ENCODE peak calls at places on chromosome 10, in seven cellular contexts. T, Y, J, N, Q, A and M are unnamed samples.

GRCh38 chr10:18737236-18737635 is 78.0 kb downstream of the ARL5B start:
- DNase-seq in T (no peak), Y (no peak), J (no peak), N (no peak), Q (no peak), A (no peak), M (no peak)

GRCh38 chr10:68721673-68721963 is 579 bp downstream of the CCAR1 start:
- DNase-seq in T (no peak), Y (no peak), J (no peak), N (no peak), Q (no peak), A (no peak), M (no peak)

GRCh38 chr10:546971-547590 is 142.4 kb downstream of the DIP2C start:
- DNase-seq in T (no peak), Y (peak; percentile 13), J (peak; percentile 60), N (no peak), Q (peak; percentile 72), A (no peak), M (no peak)

GRCh38 chr10:26386800-26387199 is 51.3 kb upstream of the APBB1IP start:
- DNase-seq in T (no peak), Y (no peak), J (no peak), N (no peak), Q (no peak), A (no peak), M (no peak)

GRCh38 chr10:91798736-91799579 is 732 bp downstream of the TNKS2 start:
- DNase-seq in T (peak; percentile 56), Y (peak; percentile 37), J (peak; percentile 64), N (peak; percentile 79), Q (peak; percentile 79), A (peak; percentile 46), M (no peak)

GRCh38 chr10:126259883-126260282 is 128.4 kb downstream of the ADAM12 start:
- DNase-seq in T (no peak), Y (no peak), J (no peak), N (no peak), Q (peak; percentile 22), A (no peak), M (no peak)

GRCh38 chr10:129945941-129946760 is 17.9 kb downstream of the EBF3 start:
- DNase-seq in T (no peak), Y (no peak), J (no peak), N (no peak), Q (no peak), A (no peak), M (no peak)

GRCh38 chr10:102434251-102434913 is 2.0 kb upstream of the CUEDC2 start:
- DNase-seq in T (no peak), Y (no peak), J (no peak), N (no peak), Q (no peak), A (no peak), M (no peak)

GRCh38 chr10:44968101-44968886 is 8.7 kb downstream of the RASSF4 start:
- DNase-seq in T (no peak), Y (no peak), J (no peak), N (peak; percentile 62), Q (no peak), A (peak; percentile 29), M (no peak)

GRCh38 chr10:29553732-29554260 is 81.0 kb downstream of the SVIL start:
- DNase-seq in T (no peak), Y (no peak), J (no peak), N (no peak), Q (no peak), A (no peak), M (no peak)

GRCh38 chr10:6218692-6219493 is 16.2 kb downstream of the PFKFB3 start:
- DNase-seq in T (no peak), Y (peak; percentile 61), J (peak; percentile 100), N (no peak), Q (no peak), A (no peak), M (no peak)

GRCh38 chr10:133608855-133609254 is 17.7 kb downstream of the FRG2B start:
- DNase-seq in T (no peak), Y (no peak), J (peak; percentile 11), N (no peak), Q (no peak), A (no peak), M (no peak)

GRCh38 chr10:22518167-22518724 is 172.9 kb downstream of the SPAG6 start:
- DNase-seq in T (no peak), Y (no peak), J (no peak), N (no peak), Q (no peak), A (no peak), M (no peak)

GRCh38 chr10:104387130-104387888 is 33.7 kb downstream of the CFAP58 start:
- DNase-seq in T (no peak), Y (no peak), J (peak; percentile 11), N (no peak), Q (no peak), A (no peak), M (no peak)

GRCh38 chr10:66910676-66911075 is 15.2 kb upstream of the LRRTM3 start:
- DNase-seq in T (no peak), Y (no peak), J (no peak), N (no peak), Q (no peak), A (no peak), M (no peak)

GRCh38 chr10:5534051-5534821 is 9.5 kb downstream of the CALML3 start:
- DNase-seq in T (no peak), Y (no peak), J (peak; percentile 97), N (no peak), Q (peak; percentile 27), A (no peak), M (no peak)

GRCh38 chr10:16519908-16520861 is 1.5 kb downstream of the C1QL3 start:
- DNase-seq in T (no peak), Y (no peak), J (no peak), N (no peak), Q (peak; percentile 75), A (no peak), M (no peak)

GRCh38 chr10:91043173-91043910 is 122.5 kb upstream of the ANKRD1 start:
- DNase-seq in T (no peak), Y (peak; percentile 12), J (peak; percentile 12), N (no peak), Q (no peak), A (no peak), M (no peak)

GRCh38 chr10:79222186-79222585 is 125.1 kb upstream of the PPIF start:
- DNase-seq in T (no peak), Y (no peak), J (no peak), N (no peak), Q (no peak), A (no peak), M (no peak)

DNA sequence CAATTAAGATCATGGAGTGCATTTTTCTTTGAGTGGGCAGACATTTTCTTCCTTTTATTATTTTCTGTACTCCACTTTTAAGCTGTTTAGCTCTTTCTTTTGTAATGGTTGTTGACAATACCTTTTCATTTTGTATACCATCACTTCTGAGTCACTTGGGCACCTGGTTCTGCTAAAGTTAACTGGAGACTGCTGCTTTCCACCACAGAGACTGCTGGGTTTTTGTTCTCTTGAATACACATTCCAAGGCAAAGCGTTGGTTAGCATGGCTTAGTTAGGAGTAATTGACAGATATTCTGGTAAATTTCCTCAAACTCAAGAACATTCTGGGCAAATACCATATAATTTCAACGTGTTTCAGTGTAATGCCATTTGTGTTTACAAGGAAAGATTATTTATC is 541.9 kb upstream of the CELF2 start:
- DNase-seq in T (no peak), Y (no peak), J (no peak), N (no peak), Q (no peak), A (no peak), M (no peak)
- H3K9me3 ChIP-seq in T (no peaks in the 10 kb centered on the region), Y (no peaks in the 10 kb centered on the region), J (peaks cover 8% of the 10 kb centered on the region), N (no peaks in the 10 kb centered on the region), Q (peaks cover 20% of the 10 kb centered on the region), A (no peaks in the 10 kb centered on the region), M (no peaks in the 10 kb centered on the region)

DNA sequence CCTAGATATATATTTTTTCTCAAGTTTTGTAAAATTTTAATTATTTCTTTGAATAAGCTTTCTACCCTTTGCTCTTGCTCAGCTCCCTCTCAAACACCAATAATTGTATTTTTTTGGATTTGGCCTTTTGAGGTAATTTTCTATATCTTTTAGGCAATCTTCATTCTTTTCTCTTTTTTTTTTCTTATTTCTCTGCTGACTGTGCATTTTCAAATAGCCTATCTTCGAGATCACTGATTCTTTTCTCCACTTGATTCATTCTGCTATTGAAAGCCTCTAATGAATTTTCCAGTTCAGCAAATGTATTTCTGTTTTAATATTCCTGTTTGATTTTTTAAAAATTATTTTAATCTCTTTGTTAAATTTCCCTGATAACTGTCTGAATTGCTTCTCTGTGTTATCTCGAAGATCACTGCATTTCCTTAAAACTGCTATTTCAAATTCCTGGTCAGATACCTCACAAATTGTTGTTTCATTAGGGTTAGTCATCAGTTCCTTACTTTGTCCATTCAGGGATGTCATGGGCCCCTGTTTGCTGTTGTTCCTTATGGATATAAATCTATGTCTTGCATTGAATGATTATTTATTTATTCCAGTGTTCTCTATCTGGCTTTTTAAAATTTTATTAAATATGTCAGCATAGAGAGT is 100.1 kb upstream of the UNC5B start:
- DNase-seq in T (no peak), Y (no peak), J (no peak), N (no peak), Q (no peak), A (no peak), M (no peak)
- H3K9me3 ChIP-seq in T (no peaks in the 10 kb centered on the region), Y (peaks cover 17% of the 10 kb centered on the region), J (peaks cover 21% of the 10 kb centered on the region), N (no peaks in the 10 kb centered on the region), Q (peaks cover 30% of the 10 kb centered on the region), A (peaks cover 4% of the 10 kb centered on the region), M (peaks cover 9% of the 10 kb centered on the region)

GRCh38 chr10:124996854-124997215 is 54.9 kb downstream of the ZRANB1 start:
- DNase-seq in T (peak; percentile 12), Y (no peak), J (no peak), N (no peak), Q (peak; percentile 42), A (no peak), M (no peak)
- H3K9me3 ChIP-seq in T (no peaks in the 10 kb centered on the region), Y (no peaks in the 10 kb centered on the region), J (no peaks in the 10 kb centered on the region), N (no peaks in the 10 kb centered on the region), Q (no peaks in the 10 kb centered on the region), A (no peaks in the 10 kb centered on the region), M (no peaks in the 10 kb centered on the region)

DNA sequence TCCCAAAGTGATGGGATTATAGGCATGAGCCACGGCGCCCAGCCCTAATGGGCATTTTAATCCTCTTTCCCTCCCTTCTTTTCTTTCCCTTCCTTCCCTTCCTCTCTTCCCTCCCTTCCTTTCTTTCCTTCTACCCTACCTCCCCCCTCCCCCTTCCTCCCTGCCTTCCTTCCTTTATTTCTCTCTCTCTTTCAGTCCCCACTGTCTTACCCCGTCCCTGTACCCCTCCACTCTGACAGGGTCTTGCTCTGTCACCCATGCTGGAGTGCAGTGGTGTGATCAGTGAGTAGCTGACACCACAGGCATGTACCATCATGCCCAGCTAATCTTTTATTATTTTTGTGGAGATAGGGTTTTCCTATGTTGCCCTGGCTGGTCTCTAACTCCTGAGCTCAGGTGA is 24.2 kb downstream of the LCOR start:
- DNase-seq in T (no peak), Y (peak; percentile 44), J (peak; percentile 38), N (no peak), Q (no peak), A (no peak), M (no peak)
- H3K9me3 ChIP-seq in T (no peaks in the 10 kb centered on the region), Y (no peaks in the 10 kb centered on the region), J (no peaks in the 10 kb centered on the region), N (no peaks in the 10 kb centered on the region), Q (no peaks in the 10 kb centered on the region), A (no peaks in the 10 kb centered on the region), M (no peaks in the 10 kb centered on the region)